ENCODE peak calls at places on chromosomes 11 and 22, in nine cellular contexts. D, I, V, E, M, K, X, O and S are unnamed samples.

GRCh38 chr11:35593143-35593542 is 25.1 kb upstream of the FJX1 start:
- DNase-seq in D (peak; percentile 95), I (peak; percentile 97), V (no peak), E (no peak), M (no peak), K (no peak), X (no peak), O (peak; percentile 55), S (peak; percentile 52)

GRCh38 chr22:27734066-27734465 is 67.5 kb downstream of the MN1 start:
- DNase-seq in D (no peak), I (no peak), V (no peak), E (no peak), M (no peak), K (no peak), X (no peak), O (no peak), S (no peak)

GRCh38 chr11:13261600-13262061 is 16.0 kb upstream of the BMAL1 start:
- DNase-seq in D (peak; percentile 96), I (peak; percentile 84), V (no peak), E (no peak), M (no peak), K (no peak), X (no peak), O (peak; percentile 26), S (no peak)

GRCh38 chr11:67349036-67349435 is 4.3 kb downstream of the POLD4 start:
- DNase-seq in D (no peak), I (no peak), V (no peak), E (no peak), M (no peak), K (no peak), X (no peak), O (no peak), S (no peak)

GRCh38 chr11:44928807-44929206 is 21.9 kb downstream of the TP53I11 start:
- DNase-seq in D (no peak), I (no peak), V (no peak), E (no peak), M (no peak), K (no peak), X (no peak), O (no peak), S (no peak)

GRCh38 chr11:75474878-75475766 is 42.1 kb upstream of the KLHL35 start:
- DNase-seq in D (peak; percentile 77), I (no peak), V (peak; percentile 54), E (peak; percentile 58), M (no peak), K (peak; percentile 75), X (no peak), O (no peak), S (no peak)

GRCh38 chr11:12864316-12865156 is 144.6 kb upstream of the RASSF10 start:
- DNase-seq in D (peak; percentile 59), I (peak; percentile 83), V (no peak), E (no peak), M (peak; percentile 65), K (no peak), X (no peak), O (peak; percentile 85), S (no peak)

GRCh38 chr11:70751142-70751734 is 352.9 kb downstream of the CTTN start:
- DNase-seq in D (no peak), I (no peak), V (no peak), E (no peak), M (no peak), K (no peak), X (no peak), O (no peak), S (no peak)

GRCh38 chr11:1994121-1994520 is 3.5 kb downstream of the H19 start:
- DNase-seq in D (no peak), I (no peak), V (no peak), E (no peak), M (no peak), K (no peak), X (no peak), O (no peak), S (peak; percentile 53)

GRCh38 chr11:35077709-35078695 is 61.0 kb upstream of the CD44 start:
- DNase-seq in D (peak; percentile 59), I (peak; percentile 37), V (no peak), E (peak; percentile 40), M (no peak), K (peak; percentile 50), X (no peak), O (no peak), S (no peak)

GRCh38 chr22:44245438-44245837 is 64.7 kb downstream of the PARVG start:
- DNase-seq in D (no peak), I (no peak), V (no peak), E (no peak), M (no peak), K (no peak), X (no peak), O (no peak), S (peak; percentile 38)

GRCh38 chr22:18078329-18079041 is 695 bp downstream of the PEX26 start:
- DNase-seq in D (no peak), I (no peak), V (no peak), E (peak; percentile 43), M (no peak), K (peak; percentile 69), X (no peak), O (no peak), S (no peak)